ENCODE peak calls at places on chromosomes 7 and 10, in five cellular contexts. B is foreskin fibroblast; Q is left ventricle myocardium inferior; X is astrocyte of the cerebellum; A is CD8-positive, alpha-beta T cell. O is an unnamed sample.

GRCh38 chr7:143369678-143370651 is 7.5 kb upstream of the FAM131B start:
- DNase-seq in B (no peak), X (no peak), Q (no peak), A (no peak), O (no peak)

GRCh38 chr10:50993817-50994251 is 80.5 kb upstream of the PRKG1 start:
- DNase-seq in B (peak; percentile 79), Q (peak; percentile 27), X (no peak), A (no peak), O (no peak)

GRCh38 chr7:23864984-23865383 is 155.0 kb downstream of the STK31 start:
- DNase-seq in X (no peak), A (no peak), B (peak; percentile 81), Q (no peak), O (no peak)

GRCh38 chr7:91280180-91280579 is 15.9 kb downstream of the FZD1 start:
- DNase-seq in X (no peak), A (no peak), B (no peak), Q (no peak), O (no peak)

GRCh38 chr7:137626469-137627067 is 220.2 kb downstream of the DGKI start:
- DNase-seq in Q (no peak), X (peak; percentile 26), A (peak; percentile 27), B (peak; percentile 49), O (no peak)

GRCh38 chr7:142812437-142813215 is 41.9 kb downstream of the PRSS2 start:
- DNase-seq in B (no peak), A (no peak), Q (no peak), X (no peak), O (no peak)

GRCh38 chr7:143458263-143458662 is 15.0 kb downstream of the TAS2R60 start:
- DNase-seq in Q (no peak), X (no peak), A (no peak), B (peak; percentile 90), O (no peak)

GRCh38 chr7:81616951-81617350 is 152.9 kb downstream of the HGF start:
- DNase-seq in Q (no peak), A (no peak), B (peak; percentile 79), X (no peak), O (no peak)

GRCh38 chr7:41787951-41788350 is 85.1 kb upstream of the INHBA start:
- DNase-seq in A (no peak), X (no peak), Q (no peak), B (peak; percentile 17), O (no peak)

GRCh38 chr10:43121444-43121843 is 16.8 kb upstream of the CSGALNACT2 start:
- DNase-seq in B (no peak), Q (no peak), X (no peak), A (no peak), O (no peak)

GRCh38 chr7:2800220-2800922 is 43.7 kb downstream of the GNA12 start:
- DNase-seq in X (no peak), B (no peak), A (no peak), Q (no peak), O (no peak)

GRCh38 chr7:91685544-91685943 is 195.0 kb downstream of the MTERF1 start:
- DNase-seq in Q (no peak), A (no peak), X (no peak), B (peak; percentile 46), O (no peak)

GRCh38 chr10:843703-844102 is 87.8 kb downstream of the LARP4B start:
- DNase-seq in A (no peak), Q (no peak), X (peak; percentile 55), B (no peak), O (no peak)

GRCh38 chr10:4984223-4984622 is 19.4 kb downstream of the AKR1C2 start:
- DNase-seq in Q (no peak), B (no peak), A (no peak), X (no peak), O (no peak)

GRCh38 chr7:77537595-77538185 is 595 bp downstream of the PTPN12 start:
- DNase-seq in Q (peak; percentile 45), A (no peak), X (no peak), B (peak; percentile 47), O (no peak)

GRCh38 chr7:17524746-17525145 is 226.3 kb downstream of the AHR start:
- DNase-seq in Q (no peak), A (no peak), X (peak; percentile 36), B (peak; percentile 58), O (no peak)

GRCh38 chr10:11176746-11177145 is 159.1 kb downstream of the CELF2 start:
- DNase-seq in X (no peak), Q (no peak), B (no peak), A (peak; percentile 49), O (no peak)

GRCh38 chr7:6162650-6163366 is 109.6 kb downstream of the CYTH3 start:
- DNase-seq in B (no peak), A (no peak), Q (no peak), X (no peak), O (no peak)

GRCh38 chr10:71419750-71420149 is 23.0 kb downstream of the CDH23 start:
- DNase-seq in A (no peak), B (no peak), Q (no peak), X (no peak), O (no peak)

GRCh38 chr10:102231357-102232318 is 5.5 kb downstream of the ELOVL3 start:
- DNase-seq in B (peak; percentile 64), Q (peak; percentile 56), X (no peak), A (peak; percentile 59), O (no peak)

GRCh38 chr7:22677680-22678079 is 49.3 kb upstream of the IL6 start:
- DNase-seq in A (no peak), B (no peak), Q (no peak), X (no peak), O (no peak)

GRCh38 chr7:25353191-25353590 is 124.9 kb upstream of the NPVF start:
- DNase-seq in A (no peak), B (peak; percentile 0), X (no peak), Q (no peak), O (no peak)

GRCh38 chr7:4241791-4242190 is 440.3 kb upstream of the FOXK1 start:
- DNase-seq in Q (no peak), X (no peak), A (no peak), B (no peak), O (no peak)

GRCh38 chr7:4830176-4830575 is 31.7 kb downstream of the PAPOLB start:
- DNase-seq in Q (peak; percentile 68), B (peak; percentile 74), A (peak; percentile 57), X (peak; percentile 23), O (peak; percentile 16)

GRCh38 chr10:84244651-84245270 is at the start of gene RGR:
- DNase-seq in A (no peak), B (no peak), Q (peak; percentile 60), X (no peak), O (peak; percentile 83)

GRCh38 chr7:127447326-127447945 is 54.9 kb upstream of the ZNF800 start:
- DNase-seq in B (peak; percentile 21), A (peak; percentile 53), X (no peak), Q (no peak), O (peak; percentile 13)
- TF ChIP-seq CTCF in B (peak; percentile 68), A (peak; percentile 78), X (peak; percentile 39), Q (peak; percentile 48), O (peak; percentile 69)

GRCh38 chr10:36017141-36017540 is 375.0 kb upstream of the FZD8 start:
- DNase-seq in B (no peak), A (no peak), Q (no peak), X (no peak), O (no peak)

GRCh38 chr10:36018996-36019395 is 376.9 kb upstream of the FZD8 start:
- DNase-seq in Q (no peak), A (no peak), B (no peak), X (no peak), O (no peak)

GRCh38 chr10:36019749-36020148 is 377.7 kb upstream of the FZD8 start:
- DNase-seq in A (no peak), X (no peak), Q (no peak), B (no peak), O (no peak)

GRCh38 chr10:36023939-36024338 is 381.8 kb upstream of the FZD8 start:
- DNase-seq in Q (no peak), X (peak; percentile 45), A (no peak), B (peak; percentile 26), O (peak; percentile 49)

GRCh38 chr10:36021096-36021495 is 379.0 kb upstream of the FZD8 start:
- DNase-seq in Q (no peak), B (no peak), X (no peak), A (no peak), O (no peak)
- H3K4me3 ChIP-seq in Q (no peak overlapping the region), B (no peak overlapping the region), X (no peak overlapping the region), A (no peak overlapping the region), O (no peak overlapping the region)

DNA sequence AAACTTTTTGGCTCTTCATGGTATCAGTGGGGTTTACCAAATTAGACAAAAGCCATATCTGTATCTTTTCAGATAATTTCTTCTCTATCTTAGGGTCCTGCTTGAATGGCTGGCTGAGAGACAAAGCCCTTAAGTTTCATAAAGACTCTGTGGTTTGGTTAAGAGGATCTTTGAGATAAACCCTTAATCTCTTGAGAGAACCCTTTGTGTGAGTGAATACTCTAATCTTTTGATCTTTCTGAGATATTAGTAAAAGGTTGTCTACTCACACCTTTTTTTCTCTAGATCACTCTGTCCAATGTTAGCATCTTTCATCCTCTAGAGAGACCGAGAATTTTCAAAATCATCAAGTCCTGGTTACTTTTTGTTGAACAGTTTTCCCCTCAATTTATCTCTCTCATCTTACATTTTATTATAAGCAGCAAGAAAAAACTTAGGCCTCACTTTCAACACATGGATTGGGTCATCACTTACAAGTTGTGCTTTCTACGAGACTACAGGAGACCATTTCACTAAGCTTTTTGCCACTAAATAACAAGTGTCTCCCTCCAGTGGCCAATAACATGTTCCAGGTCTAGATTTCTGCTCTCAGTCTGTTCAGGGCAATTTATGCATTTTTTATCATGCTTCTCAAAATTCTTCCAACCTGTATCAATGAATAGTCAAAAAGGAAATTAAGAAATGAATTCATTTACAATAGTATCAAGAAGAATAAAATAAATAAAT is 28.4 kb downstream of the DNAJC9 start:
- DNase-seq in B (peak; percentile 59), X (peak; percentile 2), Q (no peak), A (no peak), O (no peak)
- TF ChIP-seq CTCF in B (peak; percentile 41), X (peak; percentile 46), Q (no peak), A (peak; percentile 20), O (peak; percentile 61)

DNA sequence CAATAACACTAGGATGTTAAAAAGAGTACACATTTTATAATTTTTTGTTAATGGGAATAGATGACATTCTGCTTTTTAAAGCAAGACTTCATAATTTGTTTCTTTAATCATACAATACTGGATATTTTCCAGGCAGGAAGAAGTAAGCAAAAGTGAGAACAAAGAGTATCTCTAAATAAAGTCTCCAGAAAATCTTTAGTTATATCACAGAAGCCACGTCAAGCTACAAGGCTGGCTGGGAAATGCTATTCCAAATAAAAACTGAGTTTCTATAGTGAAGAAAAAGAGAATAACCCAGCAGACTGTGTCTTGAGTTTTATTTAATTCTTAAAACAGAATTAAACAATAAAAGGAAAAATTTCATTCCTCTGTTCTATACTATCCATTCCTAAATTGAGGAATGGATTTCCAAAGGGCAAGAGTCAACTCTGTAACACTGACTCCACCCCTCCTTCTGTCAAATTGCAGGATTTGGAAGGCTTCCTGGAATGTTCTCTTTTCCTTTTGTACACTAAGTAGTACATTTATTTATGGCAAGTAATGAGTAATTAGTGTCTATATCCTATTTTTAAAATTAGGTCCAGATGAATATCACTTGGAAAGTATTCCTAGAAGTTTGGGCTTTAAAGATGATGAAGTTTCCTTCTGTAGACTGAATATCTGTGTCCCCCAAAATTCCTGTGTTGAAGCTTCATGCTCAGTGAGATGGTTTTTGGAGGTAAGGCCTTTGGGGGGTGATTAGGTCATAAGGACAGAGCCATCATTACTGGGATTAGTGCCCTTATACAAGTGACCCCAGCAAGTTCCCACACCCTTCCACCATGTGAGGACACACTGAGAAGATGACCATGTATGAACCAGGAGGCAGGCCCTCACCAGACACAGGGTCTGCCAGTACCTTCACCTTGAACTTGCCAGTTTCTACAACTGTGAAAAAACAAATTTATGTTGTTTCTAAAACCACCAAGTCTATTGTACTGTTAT is 290.9 kb downstream of the CRPPA start:
- DNase-seq in Q (no peak), X (no peak), B (peak; percentile 88), A (no peak), O (no peak)
- H3K4me3 ChIP-seq in Q (no peak overlapping the region), X (no peak overlapping the region), B (no peak overlapping the region), A (no peak overlapping the region), O (no peak overlapping the region)